ENCODE peak calls at places on chromosomes 5 and 9, in five cellular contexts. G is IMR-90, H is right atrium auricular region, F is heart left ventricle, S is uterus. T is an unnamed sample.

GRCh38 chr5:120174089-120174488 is 290.0 kb upstream of the PRR16 start:
- DNase-seq in G (no peak), H (no peak), F (no peak), S (no peak), T (no peak)

GRCh38 chr5:54637654-54638053 is 120.1 kb downstream of the SNX18 start:
- DNase-seq in G (peak; percentile 48), H (no peak), F (no peak), S (peak; percentile 51), T (no peak)

GRCh38 chr5:73673161-73673591 is 47.2 kb downstream of the ARHGEF28 start:
- DNase-seq in G (peak; percentile 90), H (no peak), F (no peak), S (no peak), T (no peak)

GRCh38 chr9:131661954-131662621 is 77.8 kb downstream of the RAPGEF1 start:
- DNase-seq in G (no peak), H (no peak), F (no peak), S (no peak), T (peak; percentile 36)

GRCh38 chr5:153617190-153617589 is 126.7 kb downstream of the GRIA1 start:
- DNase-seq in G (peak; percentile 63), H (no peak), F (no peak), S (no peak), T (no peak)

GRCh38 chr9:91359734-91360470 is 1.8 kb downstream of the AUH start:
- DNase-seq in G (no peak), H (no peak), F (no peak), S (no peak), T (no peak)

GRCh38 chr5:179805529-179806249 is 977 bp downstream of the MGAT4B start:
- DNase-seq in G (no peak), H (no peak), F (peak; percentile 49), S (no peak), T (no peak)

GRCh38 chr9:74322661-74323314 is 174.3 kb upstream of the RORB start:
- DNase-seq in G (no peak), H (no peak), F (no peak), S (no peak), T (no peak)

GRCh38 chr9:76115396-76115795 is 224.9 kb downstream of the PCSK5 start:
- DNase-seq in G (no peak), H (no peak), F (no peak), S (no peak), T (no peak)

GRCh38 chr9:136537411-136537810 is 8.4 kb downstream of the NOTCH1 start:
- DNase-seq in G (no peak), H (no peak), F (no peak), S (no peak), T (no peak)

GRCh38 chr5:109945097-109945678 is 255.5 kb downstream of the MAN2A1 start:
- DNase-seq in G (no peak), H (no peak), F (no peak), S (no peak), T (no peak)

GRCh38 chr9:109542922-109543321 is 44.8 kb upstream of the PTPN3 start:
- DNase-seq in G (no peak), H (no peak), F (no peak), S (no peak), T (no peak)

GRCh38 chr5:12876541-12877298 is 972.5 kb upstream of the CTNND2 start:
- DNase-seq in G (no peak), H (no peak), F (no peak), S (no peak), T (no peak)

GRCh38 chr9:132946216-132946615 is 1.8 kb upstream of the TSC1 start:
- DNase-seq in G (no peak), H (no peak), F (no peak), S (no peak), T (no peak)

GRCh38 chr5:159992566-159992965 is 16.4 kb upstream of the TTC1 start:
- DNase-seq in G (no peak), H (no peak), F (no peak), S (no peak), T (no peak)

GRCh38 chr5:108858959-108859358 is 111.3 kb downstream of the FER start:
- DNase-seq in G (peak; percentile 44), H (no peak), F (no peak), S (no peak), T (no peak)

DNA sequence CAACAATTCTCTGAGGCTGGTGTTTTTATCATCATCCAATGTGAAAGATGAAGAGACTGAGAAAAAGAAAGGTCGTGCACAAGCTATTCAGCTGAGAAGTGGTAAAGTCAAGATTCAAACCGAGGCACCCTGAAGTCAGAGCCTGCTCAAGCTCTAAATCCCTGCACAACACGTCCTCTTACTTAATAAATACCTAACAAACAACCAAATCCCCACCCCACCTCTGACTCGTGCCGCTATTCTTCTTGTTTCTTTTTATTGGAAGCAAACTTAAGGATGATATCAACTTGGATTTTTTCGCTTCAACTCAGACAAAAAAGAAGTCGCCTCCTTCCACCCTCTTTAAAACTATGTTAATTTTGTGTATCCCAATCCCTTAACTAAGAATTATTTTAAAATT is 140.2 kb downstream of the CEP120 start:
- DNase-seq in G (no peak), H (peak; percentile 63), F (no peak), S (no peak), T (no peak)
- H3K4me3 ChIP-seq in G (no peak overlapping the region), H (no peak overlapping the region), F (no peak overlapping the region), S (no peak overlapping the region), T (peak overlapping the region; percentile 27)

GRCh38 chr5:59588922-59589321 is 304.6 kb downstream of the PDE4D start:
- DNase-seq in G (no peak), H (no peak), F (no peak), S (no peak), T (no peak)

GRCh38 chr5:59587489-59588337 is 305.8 kb downstream of the PDE4D start:
- DNase-seq in G (peak; percentile 52), H (peak; percentile 60), F (peak; percentile 61), S (peak; percentile 25), T (no peak)

GRCh38 chr5:59584858-59585846 is 308.4 kb downstream of the PDE4D start:
- DNase-seq in G (no peak), H (no peak), F (no peak), S (no peak), T (no peak)

GRCh38 chr5:59583810-59584562 is 309.5 kb downstream of the PDE4D start:
- DNase-seq in G (no peak), H (no peak), F (no peak), S (no peak), T (no peak)

DNA sequence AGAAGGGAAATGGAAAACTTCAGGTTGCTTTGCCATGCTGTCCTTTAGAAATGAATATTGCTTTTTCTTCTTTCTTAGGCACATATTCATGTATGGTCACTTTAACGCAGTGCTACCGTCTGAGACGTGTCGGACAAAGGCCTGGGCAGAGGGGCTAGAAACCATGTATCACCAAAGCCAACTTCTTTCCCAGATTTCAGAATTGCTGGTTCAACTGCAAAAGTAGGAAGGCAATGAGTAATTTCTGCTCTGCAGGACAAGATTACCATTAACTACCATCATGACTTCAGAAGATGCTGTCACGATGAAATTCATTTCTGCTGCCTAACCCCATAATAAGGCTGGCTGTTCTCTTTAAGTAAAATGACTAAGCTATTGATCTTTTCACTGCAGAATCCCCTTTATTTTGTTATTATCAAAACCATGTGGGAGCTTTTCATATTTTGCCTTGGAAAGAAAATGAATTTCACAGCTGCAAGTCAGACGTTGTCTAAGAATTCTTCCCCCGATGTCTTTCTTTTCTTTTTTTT is 306.6 kb downstream of the PDE4D start:
- DNase-seq in G (no peak), H (no peak), F (no peak), S (no peak), T (no peak)
- H3K27ac ChIP-seq in G (no peak overlapping the region), H (no peak overlapping the region), F (no peak overlapping the region), S (no peak overlapping the region), T (no peak overlapping the region)

GRCh38 chr5:127028822-127029457 is 1.4 kb downstream of the MARCHF3 start:
- DNase-seq in G (peak; percentile 36), H (no peak), F (no peak), S (no peak), T (no peak)
- H3K4me3 ChIP-seq in G (peak overlapping the region; percentile 83), H (peak overlapping the region; percentile 81), F (peak overlapping the region; percentile 88), S (peak overlapping the region; percentile 59), T (peak overlapping the region; percentile 94)

GRCh38 chr9:69184266-69184665 is 10.2 kb downstream of the TJP2 start:
- DNase-seq in G (no peak), H (no peak), F (no peak), S (no peak), T (no peak)
- H3K27ac ChIP-seq in G (no peak overlapping the region), H (no peak overlapping the region), F (no peak overlapping the region), S (peak overlapping the region; percentile 18), T (no peak overlapping the region)

GRCh38 chr9:124003636-124004349 is 7.8 kb upstream of the LHX2 start:
- DNase-seq in G (no peak), H (no peak), F (no peak), S (no peak), T (no peak)
- H3K4me3 ChIP-seq in G (no peak overlapping the region), H (no peak overlapping the region), F (no peak overlapping the region), S (no peak overlapping the region), T (no peak overlapping the region)

GRCh38 chr5:107513337-107514125 is 157.2 kb downstream of the EFNA5 start:
- DNase-seq in G (no peak), H (no peak), F (no peak), S (no peak), T (no peak)

GRCh38 chr5:107512029-107512428 is 158.7 kb downstream of the EFNA5 start:
- DNase-seq in G (no peak), H (no peak), F (no peak), S (no peak), T (no peak)

GRCh38 chr5:107516452-107517184 is 154.1 kb downstream of the EFNA5 start:
- DNase-seq in G (peak; percentile 17), H (no peak), F (no peak), S (no peak), T (no peak)

GRCh38 chr5:107515521-107515920 is 155.2 kb downstream of the EFNA5 start:
- DNase-seq in G (no peak), H (no peak), F (no peak), S (no peak), T (no peak)

GRCh38 chr5:107514305-107514704 is 156.4 kb downstream of the EFNA5 start:
- DNase-seq in G (peak; percentile 28), H (no peak), F (no peak), S (no peak), T (no peak)
- H3K27ac ChIP-seq in G (no peak overlapping the region), H (no peak overlapping the region), F (no peak overlapping the region), S (no peak overlapping the region), T (no peak overlapping the region)

DNA sequence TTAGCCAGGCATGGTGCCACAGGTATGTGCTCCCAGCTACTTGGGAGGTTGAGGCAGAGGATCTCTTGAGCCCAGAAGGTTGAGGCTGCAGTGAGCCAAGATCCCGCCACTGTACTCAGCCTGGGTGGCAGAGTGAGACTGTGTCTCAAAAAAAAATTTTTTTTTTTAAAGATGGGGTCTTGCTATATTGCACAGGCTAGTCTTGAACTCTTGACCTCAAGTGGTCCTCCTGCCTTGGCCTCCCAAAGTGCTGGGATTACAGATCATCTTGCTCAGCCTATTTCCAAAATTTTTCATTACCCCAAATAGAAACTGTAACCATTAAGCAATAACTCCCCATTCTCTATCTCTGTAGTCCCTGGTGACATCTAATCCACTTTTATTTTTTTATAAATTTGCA is 4.4 kb upstream of the TBC1D13 start:
- DNase-seq in G (no peak), H (no peak), F (no peak), S (no peak), T (no peak)
- H3K4me3 ChIP-seq in G (no peak overlapping the region), H (no peak overlapping the region), F (no peak overlapping the region), S (no peak overlapping the region), T (no peak overlapping the region)

GRCh38 chr5:11709021-11709420 is 195.2 kb downstream of the CTNND2 start:
- DNase-seq in G (no peak), H (no peak), F (no peak), S (no peak), T (no peak)
- H3K27ac ChIP-seq in G (no peak overlapping the region), H (no peak overlapping the region), F (no peak overlapping the region), S (no peak overlapping the region), T (no peak overlapping the region)